ENCODE peak calls at places on chromosomes 6 and 20, in four cellular contexts. Q is GM23248, V is HCT116, A is PC-3. Z is an unnamed sample.

GRCh38 chr6:131764350-131764749 is 43.5 kb upstream of the ENPP1 start:
- DNase-seq in Q (peak; percentile 76), V (no peak), A (no peak), Z (no peak)

GRCh38 chr6:35080821-35081425 is 60.2 kb downstream of the TCP11 start:
- DNase-seq in Q (no peak), V (no peak), A (no peak), Z (no peak)

GRCh38 chr6:121523628-121524027 is 88.2 kb downstream of the GJA1 start:
- DNase-seq in Q (no peak), V (no peak), A (no peak), Z (no peak)

GRCh38 chr6:139205843-139206242 is 71.0 kb downstream of the HECA start:
- DNase-seq in Q (no peak), V (no peak), A (no peak), Z (no peak)

GRCh38 chr20:15395457-15395856 is 1058.0 kb upstream of the FLRT3 start:
- DNase-seq in Q (no peak), V (no peak), A (no peak), Z (no peak)

GRCh38 chr6:137121401-137121997 is 51.9 kb downstream of the IL22RA2 start:
- DNase-seq in Q (no peak), V (no peak), A (no peak), Z (no peak)

GRCh38 chr6:128474481-128474880 is 45.9 kb downstream of the PTPRK start:
- DNase-seq in Q (peak; percentile 50), V (no peak), A (no peak), Z (no peak)

GRCh38 chr20:58466729-58467571 is 48.2 kb downstream of the APCDD1L start:
- DNase-seq in Q (no peak), V (no peak), A (no peak), Z (no peak)

GRCh38 chr6:41277644-41278043 is 8.8 kb downstream of the TREM1 start:
- DNase-seq in Q (no peak), V (no peak), A (no peak), Z (no peak)

DNA sequence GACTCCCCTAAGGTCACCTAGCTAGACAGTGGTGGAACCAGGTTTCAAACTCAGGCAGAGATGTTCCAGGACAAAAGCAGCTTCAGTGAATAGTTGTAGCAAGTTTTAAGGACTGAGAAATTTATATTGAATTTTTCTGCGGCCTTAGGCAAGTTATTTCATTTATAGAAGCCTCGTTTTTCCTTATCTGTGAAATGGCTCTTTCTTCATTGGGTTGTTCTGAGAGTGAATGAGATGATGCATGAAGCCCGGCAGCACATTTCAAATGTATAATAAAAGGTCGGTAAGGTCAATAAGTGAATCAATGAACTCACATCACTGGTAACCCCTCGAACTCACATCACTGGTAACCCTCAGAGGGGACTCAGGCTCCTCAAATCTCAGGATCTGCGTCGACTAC is 1.1 kb upstream of the GMPR start:
- DNase-seq in Q (no peak), V (no peak), A (no peak), Z (no peak)
- H3K9ac ChIP-seq in Q (no peak overlapping the region), V (no peak overlapping the region), A (no peak overlapping the region), Z (no peak overlapping the region)

GRCh38 chr6:118712955-118713354 is 61.6 kb upstream of the CEP85L start:
- DNase-seq in Q (peak; percentile 80), V (no peak), A (peak; percentile 55), Z (no peak)
- TF ChIP-seq EZH2phosphoT487 in Q (no peak), V (no peak), A (no peak), Z (no peak)

GRCh38 chr20:62606551-62607201 is 35.6 kb upstream of the SLCO4A1 start:
- DNase-seq in Q (peak; percentile 45), V (no peak), A (no peak), Z (no peak)

GRCh38 chr20:62603907-62604785 is 38.2 kb upstream of the SLCO4A1 start:
- DNase-seq in Q (no peak), V (no peak), A (no peak), Z (no peak)

GRCh38 chr20:62605996-62606395 is 36.3 kb upstream of the SLCO4A1 start:
- DNase-seq in Q (no peak), V (no peak), A (no peak), Z (no peak)

GRCh38 chr20:62604796-62605195 is 37.5 kb upstream of the SLCO4A1 start:
- DNase-seq in Q (no peak), V (no peak), A (no peak), Z (no peak)

GRCh38 chr20:62605236-62605948 is 36.9 kb upstream of the SLCO4A1 start:
- DNase-seq in Q (no peak), V (no peak), A (no peak), Z (no peak)
- H3K9ac ChIP-seq in Q (no peak overlapping the region), V (no peak overlapping the region), A (no peak overlapping the region), Z (no peak overlapping the region)

GRCh38 chr20:53463101-53463972 is 130.3 kb downstream of the ZNF217 start:
- DNase-seq in Q (peak; percentile 1), V (no peak), A (no peak), Z (no peak)
- TF ChIP-seq EZH2phosphoT487 in Q (no peak), V (no peak), A (no peak), Z (no peak)

DNA sequence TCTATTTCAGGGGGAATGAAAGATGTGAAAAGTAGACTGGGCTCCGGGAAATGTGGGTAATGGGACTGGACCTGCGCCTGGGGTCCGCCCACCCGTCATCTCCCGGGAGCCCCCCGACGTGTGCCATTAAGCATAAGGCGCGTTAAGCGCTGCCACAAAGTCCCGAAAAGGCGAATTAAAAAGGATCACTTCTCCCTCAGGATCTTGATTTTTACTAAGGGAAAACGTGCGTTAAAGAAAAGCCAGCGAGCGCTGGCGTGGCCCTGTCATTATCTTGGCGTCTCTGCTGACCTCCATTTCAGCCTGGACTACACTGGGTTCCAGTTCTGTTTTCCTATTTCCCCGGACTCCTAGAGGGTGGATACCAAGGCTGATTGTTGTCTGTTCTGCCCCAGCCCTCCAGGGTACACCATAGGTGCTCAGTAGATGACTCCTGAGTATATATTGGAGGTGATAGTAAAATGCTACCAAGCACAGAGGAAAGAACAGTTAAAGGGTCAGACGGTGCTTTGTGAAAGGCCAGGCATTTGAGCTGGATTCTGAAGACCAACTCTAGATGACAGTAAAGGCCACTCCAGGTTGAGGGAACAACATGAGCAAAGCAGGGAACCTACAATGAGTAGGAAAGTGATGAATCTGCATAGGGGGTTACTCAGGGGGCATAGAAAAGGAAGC is 89.2 kb upstream of the ARID1B start:
- DNase-seq in Q (peak; percentile 62), V (peak; percentile 10), A (peak; percentile 44), Z (peak; percentile 56)
- H3K9ac ChIP-seq in Q (peak overlapping the region; percentile 92), V (peak overlapping the region; percentile 67), A (peak overlapping the region; percentile 77), Z (no peak overlapping the region)

GRCh38 chr20:51326241-51326819 is 216.2 kb downstream of the NFATC2 start:
- DNase-seq in Q (peak; percentile 46), V (peak; percentile 54), A (no peak), Z (peak; percentile 82)
- TF ChIP-seq EZH2phosphoT487 in Q (no peak), V (no peak), A (no peak), Z (no peak)

DNA sequence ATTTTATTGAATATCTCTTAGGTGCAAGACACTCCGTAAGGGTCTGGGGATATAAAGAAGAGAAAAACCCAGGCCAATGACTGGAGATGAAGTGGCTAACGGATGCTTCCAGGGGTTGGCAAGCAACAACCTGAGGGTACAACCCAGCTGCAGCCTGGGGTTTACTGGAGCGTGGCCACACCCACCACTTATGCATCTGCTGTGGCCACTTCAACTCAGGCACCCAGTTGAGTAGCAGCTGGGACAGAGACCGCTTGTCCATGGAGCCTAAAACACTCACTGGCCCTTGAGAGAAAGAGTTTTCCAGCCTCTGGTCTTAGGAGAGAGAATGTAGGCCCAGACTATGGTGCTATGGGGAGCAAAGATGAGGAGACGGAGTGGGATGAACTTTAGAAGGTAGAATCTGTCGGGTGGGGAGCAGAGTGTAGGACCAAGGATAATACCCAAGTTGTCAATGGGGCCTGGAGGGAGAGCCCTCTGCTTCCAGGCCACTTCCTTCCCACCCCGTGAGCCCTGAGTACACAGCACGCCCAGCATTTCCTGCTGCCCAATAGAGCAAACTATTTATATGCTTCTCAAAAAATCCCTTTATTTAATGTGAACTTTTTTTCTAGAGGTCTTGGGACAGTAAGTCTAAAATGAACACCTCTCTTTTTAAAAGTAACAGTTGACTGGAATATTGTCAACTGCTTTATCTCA is 46.8 kb upstream of the PXDC1 start:
- DNase-seq in Q (no peak), V (no peak), A (no peak), Z (no peak)
- H3K9ac ChIP-seq in Q (no peak overlapping the region), V (no peak overlapping the region), A (no peak overlapping the region), Z (no peak overlapping the region)

GRCh38 chr6:44254201-44254956 is 2.9 kb downstream of the SLC35B2 start:
- DNase-seq in Q (no peak), V (no peak), A (no peak), Z (no peak)
- TF ChIP-seq EZH2phosphoT487 in Q (no peak), V (no peak), A (no peak), Z (no peak)

GRCh38 chr20:53706511-53707031 is 112.9 kb upstream of the ZNF217 start:
- DNase-seq in Q (peak; percentile 16), V (no peak), A (no peak), Z (peak; percentile 38)
- H3K9ac ChIP-seq in Q (no peak overlapping the region), V (no peak overlapping the region), A (no peak overlapping the region), Z (no peak overlapping the region)

GRCh38 chr6:2157441-2158127 is 87.8 kb downstream of the GMDS start:
- DNase-seq in Q (peak; percentile 87), V (peak; percentile 48), A (no peak), Z (no peak)
- TF ChIP-seq EZH2phosphoT487 in Q (peak; percentile 91), V (no peak), A (no peak), Z (no peak)

Z was measured in neural progenitor cell.